ENCODE peak calls at places on chromosomes 11 and 22, in seven cellular contexts. F is stomach, Q is spleen, J is GM12891, N is GM23338, O is HCT116, X is SK-N-SH. M is an unnamed sample.

GRCh38 chr11:27174026-27174425 is 133.4 kb downstream of the BBOX1 start:
- DNase-seq in F (peak; percentile 58), Q (no peak), J (no peak), N (no peak), O (no peak), X (no peak), M (no peak)

GRCh38 chr22:20391222-20391621 is 2.7 kb upstream of the ZNF74 start:
- DNase-seq in F (no peak), Q (no peak), J (no peak), N (no peak), O (no peak), X (no peak), M (no peak)

GRCh38 chr11:73034777-73035176 is 107.3 kb downstream of the FCHSD2 start:
- DNase-seq in F (no peak), Q (no peak), J (no peak), N (no peak), O (no peak), X (no peak), M (no peak)

GRCh38 chr11:92268546-92268945 is 43.9 kb downstream of the FAT3 start:
- DNase-seq in F (no peak), Q (no peak), J (no peak), N (no peak), O (no peak), X (no peak), M (no peak)

GRCh38 chr22:42565956-42566355 is 12.2 kb downstream of the SERHL2 start:
- DNase-seq in F (no peak), Q (no peak), J (no peak), N (no peak), O (no peak), X (no peak), M (no peak)

GRCh38 chr11:120079750-120080610 is 57.9 kb downstream of the TRIM29 start:
- DNase-seq in F (peak; percentile 36), Q (no peak), J (no peak), N (peak; percentile 68), O (no peak), X (no peak), M (no peak)

GRCh38 chr22:28345304-28345703 is 334.3 kb downstream of the TTC28 start:
- DNase-seq in F (no peak), Q (no peak), J (no peak), N (peak; percentile 29), O (no peak), X (no peak), M (no peak)

GRCh38 chr11:112364962-112365481 is 104.4 kb upstream of the PLET1 start:
- DNase-seq in F (no peak), Q (no peak), J (no peak), N (no peak), O (no peak), X (peak; percentile 49), M (no peak)

GRCh38 chr11:45795379-45795778 is 9.6 kb upstream of the SLC35C1 start:
- DNase-seq in F (no peak), Q (no peak), J (no peak), N (no peak), O (no peak), X (no peak), M (no peak)

GRCh38 chr22:47340851-47341436 is 578.5 kb downstream of the TBC1D22A start:
- DNase-seq in F (no peak), Q (no peak), J (no peak), N (no peak), O (no peak), X (no peak), M (no peak)

GRCh38 chr11:117089685-117090084 is 8.5 kb downstream of the SIK3 start:
- DNase-seq in F (no peak), Q (no peak), J (no peak), N (no peak), O (peak; percentile 42), X (no peak), M (no peak)

GRCh38 chr11:37786214-37786755 is 1188.2 kb upstream of the RAG2 start:
- DNase-seq in F (no peak), Q (no peak), J (no peak), N (no peak), O (no peak), X (no peak), M (no peak)

GRCh38 chr11:128456566-128457268 is 130.6 kb downstream of the ETS1 start:
- DNase-seq in F (no peak), Q (no peak), J (no peak), N (no peak), O (no peak), X (no peak), M (no peak)
- TF ChIP-seq POLR2AphosphoS5 in F (peak; percentile 30), Q (no peak), J (no peak), N (no peak), O (no peak), X (no peak), M (no peak)

DNA sequence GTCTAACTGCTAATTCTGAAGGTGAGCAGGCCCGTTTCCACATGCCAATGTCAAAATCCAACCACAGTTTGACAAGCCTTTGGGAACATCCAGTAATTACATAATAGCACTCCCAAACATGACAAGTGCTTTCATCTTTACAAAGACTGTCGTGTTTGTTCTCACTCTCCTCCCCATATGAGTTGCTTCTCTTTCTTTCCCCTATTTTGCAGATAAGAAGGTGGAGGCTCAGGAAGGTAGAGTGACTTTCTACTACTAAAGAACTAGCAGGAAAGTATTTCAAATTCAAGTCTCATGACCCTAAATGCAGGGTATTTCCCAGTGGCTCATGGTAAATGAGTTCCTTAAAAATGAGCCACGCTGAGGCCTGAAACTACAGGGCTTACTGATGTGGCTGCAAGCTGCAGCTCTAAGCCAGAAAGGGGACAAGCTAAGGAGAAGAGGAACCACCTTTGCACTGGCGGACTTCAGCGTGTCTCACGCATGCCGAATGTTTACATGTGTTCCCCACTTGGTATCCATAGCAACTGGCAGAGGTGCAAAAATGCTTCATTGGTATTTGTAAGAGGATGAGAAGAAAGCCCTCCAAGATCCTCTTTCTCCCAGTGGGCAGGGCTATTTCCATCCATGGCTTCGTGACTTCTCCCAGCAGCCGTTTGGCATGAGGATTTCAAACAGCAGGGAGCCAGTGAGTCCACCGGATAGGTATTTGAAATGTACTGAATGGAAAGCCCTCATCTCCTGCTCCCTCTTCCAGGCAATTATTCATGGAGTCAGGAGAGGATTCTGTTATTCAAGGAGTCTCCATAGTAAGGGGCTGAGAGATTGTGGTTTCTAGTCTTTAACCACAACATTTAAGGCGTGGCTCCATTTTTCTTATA is 55.5 kb upstream of the CD44 start:
- DNase-seq in F (peak; percentile 40), Q (peak; percentile 82), J (peak; percentile 45), N (peak; percentile 37), O (peak; percentile 46), X (no peak), M (no peak)
- TF ChIP-seq POLR2AphosphoS5 in F (peak; percentile 67), Q (peak; percentile 26), J (peak; percentile 75), N (no peak), O (no peak), X (no peak), M (no peak)

GRCh38 chr22:49574861-49575702 is 252.6 kb downstream of the BRD1 start:
- DNase-seq in F (peak; percentile 8), Q (peak; percentile 78), J (no peak), N (no peak), O (no peak), X (peak; percentile 9), M (no peak)
- TF ChIP-seq POLR2AphosphoS5 in F (no peak), Q (peak; percentile 69), J (no peak), N (no peak), O (no peak), X (no peak), M (no peak)

GRCh38 chr11:77066229-77067023 is at the start of gene CAPN5:
- DNase-seq in F (peak; percentile 94), Q (peak; percentile 95), J (peak; percentile 98), N (peak; percentile 96), O (peak; percentile 65), X (peak; percentile 99), M (no peak)
- TF ChIP-seq POLR2AphosphoS5 in F (peak; percentile 83), Q (peak; percentile 87), J (no peak), N (peak; percentile 81), O (peak; percentile 95), X (peak; percentile 87), M (peak; percentile 81)

DNA sequence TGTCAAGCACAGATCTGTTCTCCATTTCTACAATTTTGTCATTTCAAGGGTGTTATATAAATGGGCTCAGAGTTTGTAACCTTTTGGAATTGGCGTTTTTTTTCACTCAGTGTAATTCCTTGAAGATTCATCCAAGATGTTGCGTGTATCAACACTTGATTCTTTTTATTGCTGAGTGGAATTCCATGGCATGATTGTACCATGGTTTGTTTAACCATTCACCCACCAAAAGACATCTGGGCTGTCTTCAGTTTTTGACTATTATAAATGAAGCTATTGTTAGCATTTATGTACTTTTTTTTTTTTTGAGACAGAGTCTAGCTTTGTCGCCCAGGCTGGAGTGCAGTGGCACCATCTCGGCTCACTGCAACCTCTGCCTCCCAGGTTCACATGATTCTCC is 2.9 kb downstream of the OOSP1 start:
- DNase-seq in F (no peak), Q (no peak), J (no peak), N (no peak), O (no peak), X (no peak), M (no peak)
- TF ChIP-seq POLR2AphosphoS5 in F (no peak), Q (no peak), J (no peak), N (no peak), O (no peak), X (no peak), M (no peak)

DNA sequence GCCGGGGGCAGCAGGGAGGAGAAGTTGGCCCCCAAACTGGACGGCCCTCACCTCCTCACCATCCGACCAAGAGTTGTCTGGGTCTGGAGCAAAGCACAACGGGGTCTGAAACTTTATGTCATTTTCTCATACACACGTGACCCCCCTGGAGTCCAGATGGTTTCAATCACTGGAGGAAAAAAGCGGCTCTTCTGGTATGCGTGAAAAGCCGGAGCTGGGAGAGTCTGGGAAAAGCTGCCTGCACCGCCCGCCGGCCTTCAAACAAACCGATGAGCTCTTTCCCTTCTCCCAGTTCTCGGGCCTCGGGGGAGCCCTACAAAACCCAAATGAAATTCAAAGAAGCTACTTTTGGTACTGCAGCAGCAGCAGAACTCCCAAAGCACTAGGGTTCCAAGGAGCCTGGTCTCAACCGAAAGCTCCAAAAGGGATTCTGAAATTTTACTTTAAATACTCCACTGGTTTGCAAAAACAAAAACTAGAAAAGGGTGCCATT is 39.7 kb upstream of the AKIP1 start:
- DNase-seq in F (peak; percentile 56), Q (no peak), J (no peak), N (peak; percentile 84), O (peak; percentile 16), X (peak; percentile 85), M (peak; percentile 52)
- TF ChIP-seq POLR2AphosphoS5 in F (peak; percentile 52), Q (peak; percentile 35), J (no peak), N (no peak), O (no peak), X (peak; percentile 96), M (peak; percentile 61)

GRCh38 chr22:29523761-29524160 is 29.8 kb downstream of the THOC5 start:
- DNase-seq in F (no peak), Q (peak; percentile 28), J (no peak), N (no peak), O (no peak), X (no peak), M (no peak)

GRCh38 chr22:29528144-29528543 is 25.4 kb downstream of the THOC5 start:
- DNase-seq in F (no peak), Q (peak; percentile 59), J (no peak), N (no peak), O (no peak), X (no peak), M (no peak)

GRCh38 chr22:29521526-29521925 is 32.0 kb downstream of the THOC5 start:
- DNase-seq in F (no peak), Q (peak; percentile 0), J (no peak), N (no peak), O (no peak), X (no peak), M (no peak)

GRCh38 chr22:29520851-29521250 is 32.7 kb downstream of the THOC5 start:
- DNase-seq in F (no peak), Q (no peak), J (no peak), N (no peak), O (no peak), X (no peak), M (no peak)

GRCh38 chr22:29524440-29525191 is 28.9 kb downstream of the THOC5 start:
- DNase-seq in F (peak; percentile 27), Q (peak; percentile 75), J (no peak), N (peak; percentile 63), O (no peak), X (peak; percentile 29), M (no peak)
- TF ChIP-seq POLR2AphosphoS5 in F (no peak), Q (no peak), J (no peak), N (no peak), O (no peak), X (no peak), M (no peak)

M was measured in SK-N-MC.